ENCODE peak calls at places on chromosomes 11 and 22, in nine cellular contexts. R, B, X, F, A, P, H, M and L are unnamed samples.
A peak's percentile ranks its signal among the peaks of the same experiment; 100 is the strongest.

GRCh38 chr22:47158457-47158856 is 396.0 kb downstream of the TBC1D22A start:
- DNase-seq in R (no peak), B (peak; percentile 10), X (no peak), F (no peak), A (no peak), P (no peak), H (no peak), M (no peak), L (no peak)

GRCh38 chr11:118448294-118448693 is 12.0 kb downstream of the KMT2A start:
- DNase-seq in R (no peak), B (no peak), X (peak; percentile 10), F (no peak), A (no peak), P (no peak), H (no peak), M (no peak), L (no peak)

GRCh38 chr11:111671383-111671782 is 69.1 kb downstream of the SIK2 start:
- DNase-seq in R (no peak), B (no peak), X (no peak), F (no peak), A (no peak), P (no peak), H (no peak), M (no peak), L (no peak)

GRCh38 chr11:8239056-8239455 is 24.6 kb downstream of the LMO1 start:
- DNase-seq in R (no peak), B (no peak), X (no peak), F (no peak), A (no peak), P (no peak), H (no peak), M (no peak), L (no peak)

GRCh38 chr11:2488004-2488403 is 43.2 kb downstream of the KCNQ1 start:
- DNase-seq in R (no peak), B (no peak), X (no peak), F (no peak), A (no peak), P (no peak), H (no peak), M (no peak), L (no peak)

GRCh38 chr11:59173964-59174663 is 2.2 kb downstream of the DTX4 start:
- DNase-seq in R (peak; percentile 60), B (no peak), X (no peak), F (peak; percentile 88), A (no peak), P (peak; percentile 92), H (peak; percentile 64), M (peak; percentile 72), L (no peak)

GRCh38 chr11:117911694-117912093 is 17.5 kb downstream of the TMPRSS13 start:
- DNase-seq in R (no peak), B (no peak), X (no peak), F (no peak), A (no peak), P (no peak), H (no peak), M (no peak), L (no peak)

GRCh38 chr11:118312328-118312727 is 7.8 kb downstream of the CD3E start:
- DNase-seq in R (no peak), B (no peak), X (no peak), F (no peak), A (no peak), P (no peak), H (no peak), M (no peak), L (no peak)

GRCh38 chr11:110655967-110656366 is 56.3 kb downstream of the ARHGAP20 start:
- DNase-seq in R (no peak), B (no peak), X (no peak), F (no peak), A (no peak), P (no peak), H (no peak), M (no peak), L (no peak)
- H3K27ac ChIP-seq in R (no peak overlapping the region), B (no peak overlapping the region), X (no peak overlapping the region), F (no peak overlapping the region), A (no peak overlapping the region), P (no peak overlapping the region), H (no peak overlapping the region), M (no peak overlapping the region), L (no peak overlapping the region)

GRCh38 chr22:33914699-33915098 is 5.6 kb downstream of the LARGE1 start:
- DNase-seq in R (no peak), B (no peak), X (no peak), F (no peak), A (no peak), P (no peak), H (no peak), M (no peak), L (no peak)

GRCh38 chr22:33920927-33921575 is 775 bp upstream of the LARGE1 start:
- DNase-seq in R (peak; percentile 100), B (peak; percentile 99), X (peak; percentile 84), F (peak; percentile 99), A (peak; percentile 99), P (peak; percentile 100), H (peak; percentile 98), M (peak; percentile 99), L (peak; percentile 99)

GRCh38 chr22:33919591-33920501 is at the start of gene LARGE1:
- DNase-seq in R (peak; percentile 72), B (peak; percentile 54), X (no peak), F (peak; percentile 67), A (peak; percentile 63), P (peak; percentile 47), H (peak; percentile 48), M (peak; percentile 66), L (peak; percentile 40)

GRCh38 chr22:33918676-33919590 is 1.3 kb downstream of the LARGE1 start:
- DNase-seq in R (no peak), B (no peak), X (no peak), F (no peak), A (no peak), P (no peak), H (no peak), M (no peak), L (no peak)

DNA sequence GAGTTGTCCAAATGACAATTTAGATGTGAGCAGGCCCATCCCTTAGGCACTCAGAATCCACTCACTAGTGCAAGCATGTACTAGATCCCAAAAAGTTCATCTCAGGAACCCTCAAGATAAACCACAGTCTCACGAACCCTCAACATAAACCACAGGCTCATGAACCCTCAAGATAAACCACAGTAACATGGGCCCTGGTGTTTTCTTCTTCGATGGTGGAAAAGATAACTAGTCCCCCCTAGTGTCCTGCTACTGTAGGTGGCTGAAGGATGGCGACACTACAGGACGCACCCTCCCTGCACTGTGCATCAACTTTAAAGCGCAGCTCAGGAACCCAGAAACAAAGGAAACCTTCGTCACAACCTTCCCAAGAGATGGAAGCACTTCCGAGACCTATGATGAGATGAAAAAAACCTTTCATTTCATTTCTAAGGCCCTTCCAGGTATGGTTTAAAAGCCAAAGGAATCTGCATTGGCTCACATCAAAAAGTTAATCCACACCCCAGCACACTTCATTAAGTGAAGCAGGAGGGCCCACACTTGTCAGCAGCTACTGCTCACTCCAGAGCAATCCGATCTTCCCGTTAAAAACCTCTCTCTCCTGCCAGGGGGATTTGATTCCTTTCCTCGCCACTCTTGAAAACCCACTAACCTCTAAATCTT is 2.4 kb downstream of the LARGE1 start:
- DNase-seq in R (no peak), B (no peak), X (no peak), F (no peak), A (no peak), P (no peak), H (no peak), M (no peak), L (no peak)
- H3K27ac ChIP-seq in R (no peak overlapping the region), B (peak overlapping the region; percentile 85), X (no peak overlapping the region), F (peak overlapping the region; percentile 21), A (peak overlapping the region; percentile 84), P (no peak overlapping the region), H (no peak overlapping the region), M (no peak overlapping the region), L (no peak overlapping the region)

GRCh38 chr11:130428692-130429681 is 578 bp upstream of the ADAMTS8 start:
- DNase-seq in R (no peak), B (no peak), X (no peak), F (no peak), A (no peak), P (no peak), H (no peak), M (no peak), L (no peak)

GRCh38 chr11:130427049-130427388 is 1.4 kb downstream of the ADAMTS8 start:
- DNase-seq in R (no peak), B (no peak), X (no peak), F (no peak), A (no peak), P (no peak), H (no peak), M (no peak), L (no peak)

GRCh38 chr11:130429983-130430382 is 1.6 kb upstream of the ADAMTS8 start:
- DNase-seq in R (no peak), B (no peak), X (no peak), F (no peak), A (no peak), P (no peak), H (no peak), M (no peak), L (no peak)

GRCh38 chr11:130427581-130428211 is 713 bp downstream of the ADAMTS8 start:
- DNase-seq in R (peak; percentile 80), B (no peak), X (no peak), F (peak; percentile 25), A (no peak), P (no peak), H (no peak), M (no peak), L (peak; percentile 32)

DNA sequence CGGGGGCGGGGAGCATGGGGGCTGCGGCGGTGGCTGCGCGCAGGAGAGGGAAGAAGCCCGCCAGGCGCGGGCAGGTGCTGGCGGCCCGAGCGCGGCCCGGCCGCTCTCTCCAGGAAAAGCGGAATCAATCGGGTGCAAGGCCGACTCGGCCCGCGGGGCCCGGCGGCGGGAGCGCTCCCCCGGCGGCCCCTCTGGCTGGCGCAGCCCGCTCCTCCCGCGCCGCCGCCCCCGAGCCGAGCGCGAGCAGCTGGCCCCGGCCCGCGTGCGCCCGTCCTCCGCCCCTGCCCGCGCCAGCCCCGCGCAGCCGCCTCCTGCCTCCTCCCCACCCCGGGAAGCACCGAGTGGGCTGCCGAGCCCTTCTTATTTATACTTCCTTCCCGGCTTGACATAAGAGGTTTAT is at the start of gene ADAMTS8:
- DNase-seq in R (peak; percentile 66), B (no peak), X (no peak), F (no peak), A (no peak), P (no peak), H (no peak), M (no peak), L (no peak)
- H3K27ac ChIP-seq in R (no peak within 1 kb of the TSS), B (no peak within 1 kb of the TSS), X (no peak within 1 kb of the TSS), F (peak within 1 kb of the TSS; percentile 72), A (no peak within 1 kb of the TSS), P (no peak within 1 kb of the TSS), H (no peak within 1 kb of the TSS), M (no peak within 1 kb of the TSS), L (peak within 1 kb of the TSS; percentile 66)

DNA sequence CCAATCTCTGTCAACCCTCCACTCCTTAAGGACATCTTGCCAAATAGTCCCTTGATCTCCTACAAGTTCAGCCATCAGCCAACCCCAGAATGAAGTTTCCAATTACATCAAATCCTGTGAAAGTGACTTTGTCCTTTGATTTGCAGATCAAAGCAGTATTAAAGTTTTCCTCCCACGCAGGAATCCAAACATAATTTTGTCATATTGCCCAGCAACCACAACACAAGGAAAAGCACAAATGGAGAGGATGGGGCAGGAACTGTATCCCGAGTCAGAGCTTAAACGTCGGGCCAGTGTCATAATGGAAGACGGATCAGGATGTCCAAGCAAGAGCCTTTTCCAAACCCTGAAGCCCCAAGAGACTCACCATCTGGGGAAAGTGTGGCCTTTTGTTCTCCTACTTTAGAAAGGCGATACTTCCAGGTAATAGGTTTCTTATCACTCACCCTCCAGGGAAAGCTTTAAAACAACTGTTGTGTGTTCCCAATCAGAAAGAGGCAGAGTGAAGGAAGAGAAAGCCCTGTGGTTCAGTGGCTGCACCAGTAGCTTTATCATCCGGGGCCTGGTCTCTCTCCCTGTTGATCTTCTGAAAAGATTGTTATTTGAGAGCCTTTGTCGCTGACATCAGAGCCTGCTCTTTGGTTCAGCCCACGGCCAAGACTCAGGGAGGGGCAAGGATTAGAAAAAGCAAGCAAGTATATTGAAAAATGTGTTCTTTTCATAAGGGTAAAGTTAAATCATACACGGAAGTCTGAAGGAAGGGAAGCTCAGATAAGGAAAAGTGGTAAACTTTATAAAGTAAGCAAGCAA is 41.7 kb downstream of the EXPH5 start:
- DNase-seq in R (peak; percentile 41), B (no peak), X (no peak), F (no peak), A (no peak), P (no peak), H (no peak), M (no peak), L (no peak)
- H3K27ac ChIP-seq in R (no peak overlapping the region), B (no peak overlapping the region), X (no peak overlapping the region), F (no peak overlapping the region), A (no peak overlapping the region), P (peak overlapping the region; percentile 19), H (peak overlapping the region; percentile 73), M (no peak overlapping the region), L (no peak overlapping the region)